ENCODE peak calls at places on chromosomes 2 and 18, in ten cellular contexts. O, E, R, P, V, M, W, Z, S and B are unnamed samples.
A peak's percentile ranks its signal among the peaks of the same experiment; 100 is the strongest.

GRCh38 chr2:96359310-96359709 is 23.7 kb downstream of the NCAPH start:
- DNase-seq in O (no peak), E (no peak), R (no peak), P (no peak), V (no peak), M (no peak), W (no peak), Z (no peak), S (peak; percentile 29), B (peak; percentile 27)

GRCh38 chr2:30867385-30867784 is 60.1 kb upstream of the CAPN13 start:
- DNase-seq in O (no peak), E (no peak), R (no peak), P (no peak), V (no peak), M (no peak), W (no peak), Z (no peak), S (no peak), B (no peak)

GRCh38 chr18:13471971-13472628 is 253.5 kb downstream of the LDLRAD4 start:
- DNase-seq in O (no peak), E (no peak), R (no peak), P (no peak), V (no peak), M (no peak), W (no peak), Z (no peak), S (no peak), B (no peak)

GRCh38 chr18:56565059-56565458 is 73.3 kb downstream of the TXNL1 start:
- DNase-seq in O (no peak), E (no peak), R (no peak), P (no peak), V (no peak), M (no peak), W (no peak), Z (no peak), S (no peak), B (no peak)

GRCh38 chr2:200171761-200172482 is 134.6 kb upstream of the SPATS2L start:
- DNase-seq in O (no peak), E (no peak), R (no peak), P (no peak), V (no peak), M (no peak), W (no peak), Z (no peak), S (no peak), B (no peak)

GRCh38 chr2:231604101-231604684 is 11.5 kb downstream of the TEX44 start:
- DNase-seq in O (no peak), E (no peak), R (peak; percentile 50), P (peak; percentile 50), V (peak; percentile 43), M (no peak), W (peak; percentile 76), Z (peak; percentile 72), S (peak; percentile 42), B (peak; percentile 51)

GRCh38 chr2:56299166-56299806 is 115.5 kb downstream of the CCDC85A start:
- DNase-seq in O (no peak), E (no peak), R (no peak), P (no peak), V (no peak), M (no peak), W (no peak), Z (no peak), S (no peak), B (no peak)

GRCh38 chr2:59176737-59177136 is 935.6 kb upstream of the FANCL start:
- DNase-seq in O (no peak), E (no peak), R (no peak), P (no peak), V (no peak), M (no peak), W (no peak), Z (no peak), S (no peak), B (no peak)

GRCh38 chr2:7974936-7975335 is 706.9 kb upstream of the ID2 start:
- DNase-seq in O (no peak), E (no peak), R (no peak), P (no peak), V (no peak), M (no peak), W (no peak), Z (no peak), S (no peak), B (no peak)

GRCh38 chr2:211391206-211391605 is 834.8 kb downstream of the CPS1 start:
- DNase-seq in O (no peak), E (no peak), R (no peak), P (no peak), V (no peak), M (no peak), W (no peak), Z (no peak), S (no peak), B (no peak)

GRCh38 chr2:37654932-37655331 is 16.5 kb downstream of the CDC42EP3 start:
- DNase-seq in O (no peak), E (no peak), R (no peak), P (no peak), V (no peak), M (no peak), W (no peak), Z (no peak), S (no peak), B (no peak)

GRCh38 chr18:76448262-76449109 is 46.6 kb downstream of the ZNF516 start:
- DNase-seq in O (no peak), E (no peak), R (peak; percentile 11), P (no peak), V (no peak), M (no peak), W (no peak), Z (no peak), S (peak; percentile 53), B (no peak)

GRCh38 chr2:3316456-3317276 is 61.0 kb downstream of the EIPR1 start:
- DNase-seq in O (no peak), E (no peak), R (no peak), P (no peak), V (no peak), M (no peak), W (no peak), Z (peak; percentile 30), S (no peak), B (no peak)

DNA sequence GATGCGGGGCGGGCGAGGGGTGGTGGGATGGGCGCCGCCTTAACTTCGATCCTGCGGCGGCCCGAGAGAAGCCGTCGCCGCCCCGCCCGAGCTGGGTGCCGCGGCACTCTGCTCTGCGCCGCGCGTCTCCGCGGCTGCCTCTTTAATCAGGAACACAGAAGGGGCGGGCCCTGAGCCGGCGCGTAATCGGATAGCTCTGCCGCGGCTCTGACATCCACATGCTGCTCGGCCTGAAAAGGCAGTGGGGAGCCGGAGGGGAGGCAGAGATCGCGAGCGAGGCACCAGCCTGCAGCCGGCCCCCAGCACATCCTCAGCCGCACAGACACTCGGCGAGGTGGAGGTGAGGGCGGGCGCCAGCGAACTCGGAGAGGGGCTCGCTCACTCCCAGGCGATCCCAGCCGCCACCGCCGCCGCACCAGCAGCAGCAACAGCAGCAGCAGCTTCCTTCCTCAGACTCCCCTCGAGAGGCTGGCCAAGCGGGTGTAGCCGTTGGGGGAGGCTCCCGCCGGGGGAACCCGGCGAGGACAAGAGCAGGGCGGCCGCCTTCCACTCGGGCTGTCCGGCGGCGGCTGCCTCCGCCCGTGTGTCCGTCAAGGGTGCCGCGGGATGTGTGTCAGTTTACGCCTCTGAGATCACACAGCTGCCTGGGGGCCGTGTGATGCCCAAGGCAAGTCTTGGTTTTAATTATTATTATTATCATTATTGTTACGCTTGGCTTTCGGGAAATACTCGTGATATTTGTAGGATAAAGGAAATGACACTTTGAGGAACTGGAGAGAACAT is at the start of gene NRP2:
- DNase-seq in O (peak; percentile 91), E (peak; percentile 21), R (peak; percentile 41), P (peak; percentile 85), V (peak; percentile 86), M (no peak), W (peak; percentile 92), Z (peak; percentile 90), S (peak; percentile 90), B (peak; percentile 84)
- TF ChIP-seq POLR2A in O (peak; percentile 99), E (no peak), R (peak; percentile 81), P (peak; percentile 94), V (peak; percentile 86), M (peak; percentile 98), W (peak; percentile 95), Z (no peak), S (peak; percentile 95), B (peak; percentile 98)

GRCh38 chr18:35345950-35346349 is 1.7 kb upstream of the ZNF24 start:
- DNase-seq in O (no peak), E (no peak), R (no peak), P (no peak), V (no peak), M (no peak), W (no peak), Z (no peak), S (no peak), B (no peak)

GRCh38 chr18:35345460-35345921 is 1.3 kb upstream of the ZNF24 start:
- DNase-seq in O (peak; percentile 76), E (no peak), R (no peak), P (peak; percentile 76), V (no peak), M (no peak), W (no peak), Z (no peak), S (no peak), B (no peak)

GRCh38 chr18:35344736-35345459 is 678 bp upstream of the ZNF24 start:
- DNase-seq in O (peak; percentile 47), E (no peak), R (peak; percentile 23), P (peak; percentile 27), V (peak; percentile 29), M (no peak), W (peak; percentile 27), Z (no peak), S (no peak), B (no peak)

GRCh38 chr18:35343936-35344735 is at the start of gene ZNF24:
- DNase-seq in O (peak; percentile 97), E (peak; percentile 74), R (peak; percentile 94), P (peak; percentile 98), V (peak; percentile 97), M (peak; percentile 77), W (peak; percentile 97), Z (peak; percentile 98), S (peak; percentile 97), B (peak; percentile 94)

GRCh38 chr18:35343488-35343935 is 708 bp downstream of the ZNF24 start:
- DNase-seq in O (no peak), E (no peak), R (no peak), P (no peak), V (no peak), M (no peak), W (no peak), Z (no peak), S (no peak), B (no peak)
- H3K27ac ChIP-seq in O (peak overlapping the region; percentile 86), E (peak overlapping the region; percentile 75), R (peak overlapping the region; percentile 100), P (peak overlapping the region; percentile 100), V (peak overlapping the region; percentile 98), M (peak overlapping the region; percentile 99), W (peak overlapping the region; percentile 97), Z (peak overlapping the region; percentile 100), S (peak overlapping the region; percentile 99), B (peak overlapping the region; percentile 99)

DNA sequence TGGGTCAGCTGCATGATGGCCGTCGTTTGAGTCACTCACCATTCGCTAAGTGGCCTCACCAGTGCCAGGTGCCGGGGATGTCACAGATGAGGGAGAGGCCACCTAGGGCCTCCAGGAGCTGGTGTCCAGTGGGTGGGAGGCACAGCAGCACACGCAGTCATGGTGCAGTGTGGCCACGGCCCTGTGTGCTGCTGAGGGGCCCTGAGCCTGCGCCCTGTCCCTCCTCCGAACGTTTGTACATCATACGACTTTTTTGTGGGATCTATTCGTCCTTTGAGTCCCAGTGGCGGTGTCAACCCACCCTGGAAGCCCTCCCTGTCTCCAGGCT is 30.1 kb upstream of the ODC1 start:
- DNase-seq in O (no peak), E (no peak), R (no peak), P (no peak), V (no peak), M (no peak), W (no peak), Z (no peak), S (no peak), B (no peak)
- TF ChIP-seq POLR2A in O (no peak), E (no peak), R (no peak), P (no peak), V (no peak), M (no peak), W (no peak), Z (no peak), S (no peak), B (no peak)

GRCh38 chr2:237722616-237723015 is 76.0 kb upstream of the RBM44 start:
- DNase-seq in O (no peak), E (no peak), R (no peak), P (no peak), V (no peak), M (no peak), W (no peak), Z (no peak), S (no peak), B (no peak)
- H3K27ac ChIP-seq in O (no peak overlapping the region), E (no peak overlapping the region), R (no peak overlapping the region), P (no peak overlapping the region), V (no peak overlapping the region), M (no peak overlapping the region), W (no peak overlapping the region), Z (peak overlapping the region; percentile 64), S (no peak overlapping the region), B (no peak overlapping the region)